ENCODE peak calls at places on chromosomes 3 and 15, in four cellular contexts. F is activated naive CD4-positive, alpha-beta T cell treated with Interleukin-2 at 50 U/mL for 16 hours; P is EL; V is stimulated activated CD4-positive, alpha-beta T cell treated with anti-CD3 and anti-CD28 coated beads, TNF-alpha, amount 100 ng/mL, for 4 hours. Y is an unnamed sample.

GRCh38 chr15:76932090-76932966 is 779 bp downstream of the RCN2 start:
- DNase-seq in F (no peak), P (peak), V (no peak), Y (no peak)

GRCh38 chr3:191762323-191762960 is 301.5 kb downstream of the PYDC2 start:
- DNase-seq in F (no peak), P (peak), V (no peak), Y (peak)

GRCh38 chr15:39079296-39079834 is 501.5 kb upstream of the THBS1 start:
- DNase-seq in F (no peak), P (peak), V (no peak), Y (peak)

GRCh38 chr15:67998599-67999122 is 55.5 kb upstream of the PIAS1 start:
- DNase-seq in F (no peak), P (peak), V (no peak), Y (no peak)

GRCh38 chr15:31248263-31248662 is 78.4 kb upstream of the KLF13 start:
- DNase-seq in F (no peak), P (no peak), V (no peak), Y (no peak)

GRCh38 chr3:124671123-124671522 is 59.1 kb upstream of the UMPS start:
- DNase-seq in F (no peak), P (no peak), V (no peak), Y (no peak)

GRCh38 chr3:9028134-9028533 is 64.9 kb upstream of the RAD18 start:
- DNase-seq in F (no peak), P (peak), V (no peak), Y (no peak)

GRCh38 chr3:188049890-188050530 is 103.9 kb upstream of the LPP start:
- DNase-seq in F (peak), P (no peak), V (no peak), Y (no peak)

GRCh38 chr3:102092617-102093466 is 243.5 kb downstream of the NFKBIZ start:
- DNase-seq in F (no peak), P (peak), V (no peak), Y (no peak)

GRCh38 chr15:41727143-41727542 is 47.1 kb upstream of the MAPKBP1 start:
- DNase-seq in F (no peak), P (peak), V (no peak), Y (no peak)

GRCh38 chr15:51708013-51708412 is 26.7 kb downstream of the SCG3 start:
- DNase-seq in F (no peak), P (no peak), V (no peak), Y (no peak)

GRCh38 chr3:129461022-129461421 is 21.0 kb downstream of the IFT122 start:
- DNase-seq in F (no peak), P (peak), V (no peak), Y (no peak)

GRCh38 chr3:43366466-43366865 is 80.1 kb downstream of the SNRK start:
- DNase-seq in F (no peak), P (no peak), V (no peak), Y (no peak)

GRCh38 chr15:25245801-25246622 is 192.8 kb downstream of the UBE3A start:
- DNase-seq in F (no peak), P (no peak), V (no peak), Y (no peak)

GRCh38 chr3:142853270-142854163 is 35.4 kb downstream of the PCOLCE2 start:
- DNase-seq in F (no peak), P (peak), V (no peak), Y (no peak)

GRCh38 chr15:67805871-67806538 is 19.3 kb upstream of the SKOR1 start:
- DNase-seq in F (no peak), P (no peak), V (no peak), Y (no peak)

GRCh38 chr3:15306979-15307359 is 25.4 kb downstream of the SH3BP5 start:
- DNase-seq in F (no peak), P (no peak), V (no peak), Y (no peak)

GRCh38 chr15:93029613-93030429 is 59.2 kb downstream of the RGMA start:
- DNase-seq in F (no peak), P (peak), V (no peak), Y (no peak)

GRCh38 chr3:146968204-146968651 is 363.1 kb upstream of the PLSCR5 start:
- DNase-seq in F (no peak), P (peak), V (no peak), Y (no peak)

GRCh38 chr3:71104090-71104489 is 479.4 kb downstream of the FOXP1 start:
- DNase-seq in F (no peak), P (peak), V (no peak), Y (no peak)

GRCh38 chr3:50167069-50167781 is 12.1 kb downstream of the SEMA3F start:
- DNase-seq in F (no peak), P (no peak), V (no peak), Y (no peak)

GRCh38 chr15:62732078-62732477 is 310.5 kb upstream of the TPM1 start:
- DNase-seq in F (no peak), P (no peak), V (no peak), Y (no peak)

GRCh38 chr15:65963911-65964482 is 94.7 kb downstream of the RAB11A start:
- DNase-seq in F (no peak), P (no peak), V (no peak), Y (no peak)

GRCh38 chr3:50417637-50418033 is 58.3 kb upstream of the TMEM115 start:
- DNase-seq in F (no peak), P (no peak), V (no peak), Y (no peak)

GRCh38 chr3:100059472-100059871 is 54.8 kb downstream of the FILIP1L start:
- DNase-seq in F (no peak), P (no peak), V (no peak), Y (no peak)

GRCh38 chr3:196168808-196169391 is 42.3 kb downstream of the ZDHHC19 start:
- DNase-seq in F (no peak), P (no peak), V (no peak), Y (no peak)

GRCh38 chr3:56790016-56790950 is 11.5 kb downstream of the ARHGEF3 start:
- DNase-seq in F (peak), P (no peak), V (no peak), Y (no peak)

GRCh38 chr3:173465898-173466678 is 68.5 kb downstream of the NLGN1 start:
- DNase-seq in F (no peak), P (no peak), V (no peak), Y (no peak)

GRCh38 chr15:94001113-94001919 is 230.0 kb upstream of the MCTP2 start:
- DNase-seq in F (no peak), P (no peak), V (no peak), Y (no peak)

GRCh38 chr3:78204977-78205376 is 1165.1 kb downstream of the ROBO2 start:
- DNase-seq in F (no peak), P (peak), V (no peak), Y (peak)

GRCh38 chr3:122374034-122374433 is 9.0 kb downstream of the MIX23 start:
- DNase-seq in F (no peak), P (no peak), V (no peak), Y (no peak)

GRCh38 chr15:79035814-79036213 is 54.8 kb downstream of the RASGRF1 start:
- DNase-seq in F (no peak), P (no peak), V (no peak), Y (no peak)

GRCh38 chr3:31182639-31183038 is 288.2 kb upstream of the GADL1 start:
- DNase-seq in F (no peak), P (no peak), V (no peak), Y (no peak)

GRCh38 chr3:13657660-13658435 is 108.9 kb downstream of the FBLN2 start:
- DNase-seq in F (peak), P (peak), V (peak), Y (no peak)

GRCh38 chr3:100506355-100506754 is 13.9 kb downstream of the TMEM45A start:
- DNase-seq in F (no peak), P (peak), V (no peak), Y (no peak)

Y was measured in glomerular endothelial cell.